ENCODE peak calls at places on chromosomes 13 and 19, in six cellular contexts. B, T, L, Z, W and S are unnamed samples. For H3K4me1 and H3K36me3, the result is how much of the 10 kb centered on the place peaks cover.

GRCh38 chr13:37695200-37695599 is 96.6 kb upstream of the POSTN start:
- DNase-seq in B (no peak), T (no peak), L (no peak), Z (no peak), W (no peak), S (no peak)

GRCh38 chr19:23916991-23917390 is 2.3 kb downstream of the ZNF726 start:
- DNase-seq in B (no peak), T (no peak), L (no peak), Z (no peak), W (no peak), S (no peak)

GRCh38 chr13:53004605-53005004 is 24.0 kb upstream of the OLFM4 start:
- DNase-seq in B (no peak), T (no peak), L (peak), Z (no peak), W (peak), S (no peak)

GRCh38 chr13:106580551-106580950 is 12.6 kb upstream of the ARGLU1 start:
- DNase-seq in B (no peak), T (no peak), L (no peak), Z (no peak), W (no peak), S (no peak)

GRCh38 chr13:109331898-109332297 is 454.5 kb downstream of the IRS2 start:
- DNase-seq in B (no peak), T (no peak), L (no peak), Z (no peak), W (no peak), S (no peak)

GRCh38 chr13:40666905-40667621 is 622 bp upstream of the FOXO1 start:
- DNase-seq in B (no peak), T (no peak), L (peak), Z (peak), W (peak), S (peak)

GRCh38 chr19:54325631-54326030 is 12.7 kb upstream of the LILRA5 start:
- DNase-seq in B (no peak), T (no peak), L (no peak), Z (no peak), W (no peak), S (no peak)

GRCh38 chr19:12834418-12834943 is at the start of gene RTBDN:
- DNase-seq in B (no peak), T (no peak), L (no peak), Z (no peak), W (peak), S (no peak)

GRCh38 chr19:16381756-16382401 is 57.3 kb downstream of the KLF2 start:
- DNase-seq in B (no peak), T (no peak), L (no peak), Z (peak), W (no peak), S (peak)

GRCh38 chr19:16382775-16383543 is 58.3 kb downstream of the KLF2 start:
- DNase-seq in B (peak), T (no peak), L (peak), Z (peak), W (peak), S (peak)

GRCh38 chr19:16385296-16385695 is 60.7 kb downstream of the KLF2 start:
- DNase-seq in B (no peak), T (no peak), L (no peak), Z (no peak), W (no peak), S (peak)

GRCh38 chr19:16384688-16385087 is 60.1 kb downstream of the KLF2 start:
- DNase-seq in B (no peak), T (no peak), L (no peak), Z (peak), W (no peak), S (peak)

DNA sequence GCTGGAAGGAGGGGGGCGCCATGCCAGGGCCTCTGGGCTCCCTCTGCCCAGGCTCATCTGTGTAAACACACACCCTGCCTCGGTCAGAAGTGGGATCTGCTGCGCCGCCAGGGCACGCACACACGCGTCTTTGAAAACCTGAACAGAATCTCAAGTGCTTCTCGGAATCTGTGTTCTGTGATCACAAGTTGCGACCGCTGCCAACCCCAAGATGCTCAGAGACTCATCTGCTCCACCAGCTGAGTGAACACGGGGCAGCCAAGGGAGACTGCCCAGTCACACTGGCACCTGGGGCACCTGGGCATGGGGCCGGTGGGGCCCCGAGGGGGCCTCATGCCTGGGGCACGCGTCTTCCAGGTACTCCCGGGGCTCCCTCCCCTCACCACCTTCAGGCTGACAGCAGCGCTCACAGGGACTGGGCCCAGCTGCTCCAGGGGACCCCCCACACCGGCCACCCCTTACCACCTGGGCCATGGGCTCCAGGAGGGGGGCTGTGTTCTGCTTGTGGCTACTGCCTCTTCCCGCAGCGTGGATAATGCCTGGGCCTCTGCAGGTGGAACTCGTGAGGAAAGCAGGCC is 59.0 kb downstream of the KLF2 start:
- DNase-seq in B (no peak), T (no peak), L (no peak), Z (no peak), W (no peak), S (peak)
- H3K4me1 ChIP-seq in B (under half), T (under half), L (under half), Z (under half), W (under half), S (under half)

DNA sequence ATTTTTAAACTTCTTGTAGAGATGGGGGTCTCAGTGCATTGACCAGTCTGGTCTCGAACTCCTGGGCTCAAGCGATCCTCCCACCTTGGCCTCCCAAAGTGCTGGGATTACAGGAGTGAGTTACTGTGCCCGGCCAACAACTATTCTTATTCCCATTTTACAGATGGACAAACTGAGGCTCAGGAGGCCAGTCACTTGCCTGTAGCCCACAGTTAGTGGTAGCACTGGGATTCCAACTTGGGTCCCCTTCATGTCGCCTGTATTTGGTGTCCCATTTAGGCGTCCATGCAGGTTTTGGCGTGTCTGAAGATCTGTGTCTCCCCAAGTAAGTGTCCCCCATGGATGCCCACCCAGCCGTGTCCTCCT is 791 bp upstream of the AXL start:
- DNase-seq in B (no peak), T (no peak), L (no peak), Z (no peak), W (no peak), S (no peak)
- H3K27ac ChIP-seq in B (no peak), T (no peak), L (no peak), Z (peak), W (peak), S (peak)

DNA sequence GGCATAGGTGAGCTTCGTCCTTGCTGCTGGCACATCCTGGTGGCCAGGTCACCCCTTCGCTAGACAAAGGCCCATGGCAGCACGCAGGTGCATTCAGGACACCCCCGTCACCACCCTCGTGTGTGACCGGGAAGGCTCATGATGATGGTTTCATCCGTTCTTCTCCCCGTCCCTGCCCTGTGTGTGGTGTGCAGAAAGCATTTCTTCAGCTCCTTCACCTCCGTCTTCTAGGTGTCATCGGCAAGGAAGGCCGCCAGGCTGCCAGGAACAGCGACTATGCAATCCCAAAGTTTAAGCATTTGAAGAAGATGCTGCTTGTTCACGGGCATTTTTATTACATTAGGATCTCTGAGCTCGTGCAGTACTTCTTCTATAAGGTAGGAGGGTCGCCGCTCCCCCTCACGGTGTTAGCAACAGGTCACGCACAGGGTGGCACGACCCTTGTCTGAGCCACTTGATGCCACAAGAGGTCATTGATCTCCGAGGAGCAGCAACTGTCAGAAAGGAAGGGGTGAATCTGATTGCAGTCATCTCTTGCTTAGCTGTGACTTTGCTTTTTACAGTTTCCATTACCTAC is 111.0 kb upstream of the MCF2L start:
- DNase-seq in B (no peak), T (no peak), L (no peak), Z (no peak), W (no peak), S (no peak)
- H3K36me3 ChIP-seq in B (half or more), T (under half), L (under half), Z (half or more), W (under half), S (under half)

GRCh38 chr13:98535501-98536357 is 41.2 kb downstream of the STK24 start:
- DNase-seq in B (no peak), T (no peak), L (no peak), Z (no peak), W (no peak), S (peak)

GRCh38 chr13:98537740-98538139 is 39.2 kb downstream of the STK24 start:
- DNase-seq in B (no peak), T (no peak), L (no peak), Z (no peak), W (no peak), S (peak)

GRCh38 chr13:98536729-98537128 is 40.2 kb downstream of the STK24 start:
- DNase-seq in B (no peak), T (no peak), L (no peak), Z (no peak), W (no peak), S (peak)

GRCh38 chr13:98539655-98540054 is 37.3 kb downstream of the STK24 start:
- DNase-seq in B (no peak), T (no peak), L (no peak), Z (no peak), W (no peak), S (peak)

DNA sequence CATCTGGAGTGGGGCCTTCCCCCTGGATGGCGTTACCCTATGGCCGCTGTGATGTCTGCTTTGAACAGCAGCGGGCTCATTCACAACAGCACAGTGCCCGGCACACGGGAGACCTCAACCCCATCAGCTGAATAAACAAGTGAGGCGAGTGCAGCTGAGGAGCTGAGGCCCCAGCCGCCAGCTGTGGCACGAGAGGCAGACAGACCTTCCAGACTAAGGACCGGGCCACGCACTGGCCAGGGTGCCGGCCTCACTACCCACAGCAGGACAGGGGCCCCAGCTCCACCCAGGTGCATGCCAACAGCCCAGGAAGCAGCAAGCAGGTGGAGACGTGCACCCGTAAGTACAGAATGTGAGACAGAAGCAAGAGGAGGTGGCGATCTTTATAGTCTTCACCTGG is 39.6 kb downstream of the STK24 start:
- DNase-seq in B (no peak), T (no peak), L (no peak), Z (no peak), W (no peak), S (no peak)
- H3K4me1 ChIP-seq in B (half or more), T (under half), L (under half), Z (under half), W (under half), S (under half)

DNA sequence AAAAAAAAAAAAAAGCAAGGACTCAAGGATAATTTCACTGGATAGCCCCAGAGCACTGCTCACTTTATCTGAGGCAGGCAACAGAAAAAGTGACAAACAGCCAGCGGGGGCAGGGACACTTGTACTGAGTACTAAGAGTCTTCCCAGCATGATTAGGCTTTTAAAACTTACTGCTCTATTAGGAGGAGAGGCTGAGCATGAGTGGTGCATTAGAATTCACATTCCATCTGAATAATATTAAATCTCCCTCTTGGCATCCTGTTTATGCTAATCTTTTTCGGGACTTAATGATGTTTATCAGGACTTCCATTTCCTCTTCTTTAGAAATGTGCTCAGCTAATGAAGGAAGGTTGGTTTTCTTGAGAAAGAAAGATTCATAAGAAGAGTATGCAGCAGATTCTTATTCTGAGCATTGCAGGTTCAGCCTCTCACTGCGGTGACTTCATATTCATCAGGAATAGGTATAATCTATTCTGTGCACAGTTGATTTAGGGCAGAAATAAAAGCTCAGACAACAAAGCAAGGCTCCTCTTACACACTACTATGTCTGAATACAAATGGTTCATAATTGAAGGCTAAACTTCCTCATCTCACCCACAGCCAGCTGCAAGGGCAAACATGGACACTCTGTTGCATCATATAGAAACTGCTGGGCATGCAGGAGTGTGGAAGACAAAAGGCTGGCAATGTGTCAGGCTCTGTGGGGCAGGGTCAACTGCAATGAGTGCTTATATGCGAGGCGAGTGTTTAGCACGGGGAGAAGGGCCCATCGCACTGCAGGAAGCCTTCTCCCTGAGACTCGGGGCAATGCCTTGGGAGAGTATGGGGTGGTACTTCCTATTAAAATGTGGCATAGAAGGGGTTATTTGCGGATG is 107.1 kb downstream of the KL start:
- DNase-seq in B (no peak), T (no peak), L (no peak), Z (peak), W (no peak), S (peak)
- H3K27ac ChIP-seq in B (no peak), T (no peak), L (peak), Z (peak), W (no peak), S (peak)